ENCODE peak calls at places on chromosomes 16 and 17, in four cellular contexts. X is A549, D is HepG2, K is H1. I is an unnamed sample.

GRCh38 chr17:80774643-80775281 is 216.9 kb upstream of the CHMP6 start:
- DNase-seq in D (no peak), K (no peak), X (no peak), I (no peak)

GRCh38 chr16:69329369-69330285 is 761 bp downstream of the PDF start:
- DNase-seq in K (no peak), D (no peak), X (no peak), I (no peak)

GRCh38 chr17:50311112-50311460 is 34.8 kb upstream of the XYLT2 start:
- DNase-seq in X (no peak), D (no peak), K (no peak), I (no peak)

GRCh38 chr17:42182927-42183734 is 2.1 kb downstream of the HCRT start:
- DNase-seq in D (peak), X (peak), K (no peak), I (peak)

GRCh38 chr16:11379420-11379819 is 34.2 kb downstream of the RMI2 start:
- DNase-seq in K (no peak), D (no peak), X (no peak), I (no peak)

GRCh38 chr17:9541718-9542117 is 33.9 kb downstream of the STX8 start:
- DNase-seq in X (no peak), D (no peak), K (no peak), I (no peak)

GRCh38 chr16:69180011-69180338 is 7.0 kb upstream of the SNTB2 start:
- DNase-seq in D (no peak), K (no peak), X (no peak), I (no peak)

GRCh38 chr16:77191259-77191969 is 424 bp downstream of the MON1B start:
- DNase-seq in D (no peak), K (no peak), X (no peak), I (peak)

GRCh38 chr17:19833914-19834313 is 33.8 kb downstream of the ULK2 start:
- DNase-seq in K (no peak), X (no peak), D (no peak), I (no peak)

GRCh38 chr16:3190949-3191353 is 2.9 kb downstream of the OR1F1 start:
- DNase-seq in D (peak), K (no peak), X (no peak), I (no peak)

GRCh38 chr16:85402910-85403692 is 210.0 kb upstream of the GSE1 start:
- DNase-seq in K (no peak), X (no peak), D (no peak), I (peak)

GRCh38 chr17:58308173-58308984 is 20.2 kb downstream of the TSPOAP1 start:
- DNase-seq in K (no peak), D (peak), X (peak), I (no peak)

GRCh38 chr16:61791465-61791864 is 244.8 kb downstream of the CDH8 start:
- DNase-seq in K (no peak), X (no peak), D (no peak), I (no peak)

GRCh38 chr16:16890964-16891363 is 512.0 kb downstream of the NPIPA7 start:
- DNase-seq in D (no peak), K (no peak), X (no peak), I (peak)

GRCh38 chr16:75075688-75076268 is 40.8 kb downstream of the LDHD start:
- DNase-seq in D (no peak), X (no peak), K (no peak), I (no peak)

GRCh38 chr17:70137451-70138230 is 31.7 kb upstream of the KCNJ2 start:
- DNase-seq in X (peak), D (no peak), K (no peak), I (no peak)

GRCh38 chr17:63555475-63556156 is 5.3 kb downstream of the DCAF7 start:
- DNase-seq in K (no peak), D (no peak), X (no peak), I (no peak)

GRCh38 chr17:17535957-17536356 is 39.8 kb upstream of the RASD1 start:
- DNase-seq in X (peak), K (no peak), D (no peak), I (no peak)

GRCh38 chr17:73639322-73639721 is 4.9 kb downstream of the SDK2 start:
- DNase-seq in D (no peak), X (no peak), K (no peak), I (no peak)

GRCh38 chr17:39730095-39730921 is at the start of gene MIEN1:
- DNase-seq in X (peak), K (peak), D (peak), I (peak)

GRCh38 chr16:70579648-70580630 is 56.3 kb downstream of the SF3B3 start:
- DNase-seq in D (no peak), K (no peak), X (no peak), I (peak)

GRCh38 chr16:77344306-77344705 is 90.5 kb downstream of the ADAMTS18 start:
- DNase-seq in X (no peak), K (no peak), D (no peak), I (no peak)

GRCh38 chr16:15523092-15523541 is 88.7 kb downstream of the BMERB1 start:
- DNase-seq in D (peak), K (no peak), X (no peak), I (no peak)

GRCh38 chr17:36600936-36601302 is 464 bp upstream of the MRM1 start:
- DNase-seq in X (no peak), K (no peak), D (no peak), I (no peak)

GRCh38 chr16:24906199-24906808 is 60.5 kb downstream of the SLC5A11 start:
- DNase-seq in X (no peak), K (no peak), D (peak), I (peak)
- TF ChIP-seq HDAC2 in X (no peak), K (no peak), D (no peak), I (no peak)

GRCh38 chr16:88284626-88285513 is 97.9 kb upstream of the ZNF469 start:
- DNase-seq in K (no peak), X (no peak), D (no peak), I (no peak)
- TF ChIP-seq PHF8 in K (no peak), X (no peak), D (no peak), I (no peak)

GRCh38 chr17:75776399-75777242 is 8.0 kb upstream of the UNK start:
- DNase-seq in D (no peak), K (no peak), X (no peak), I (no peak)
- TF ChIP-seq HDAC2 in D (no peak), K (no peak), X (no peak), I (no peak)

DNA sequence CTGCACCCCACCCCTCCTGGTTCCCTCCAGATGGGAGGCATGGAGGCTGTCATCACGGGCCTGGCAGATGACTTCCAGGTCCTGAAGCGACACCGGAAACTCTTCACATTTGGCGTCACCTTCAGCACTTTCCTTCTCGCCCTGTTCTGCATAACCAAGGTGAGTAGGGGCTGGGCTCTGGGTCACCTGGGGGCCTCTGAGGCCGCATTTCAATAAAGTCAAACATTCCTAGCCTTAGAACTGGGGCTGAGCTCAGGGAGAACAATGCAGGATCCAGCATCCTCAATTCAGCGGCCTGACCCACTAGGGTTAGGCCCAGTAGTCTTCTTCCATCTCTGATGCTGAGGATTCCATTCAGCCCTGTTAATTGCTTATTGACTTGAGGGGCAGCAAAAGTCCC is 42.1 kb downstream of the SLC6A2 start:
- DNase-seq in K (no peak), D (no peak), X (no peak), I (no peak)
- TF ChIP-seq PHF8 in K (no peak), D (no peak), X (no peak), I (no peak)

DNA sequence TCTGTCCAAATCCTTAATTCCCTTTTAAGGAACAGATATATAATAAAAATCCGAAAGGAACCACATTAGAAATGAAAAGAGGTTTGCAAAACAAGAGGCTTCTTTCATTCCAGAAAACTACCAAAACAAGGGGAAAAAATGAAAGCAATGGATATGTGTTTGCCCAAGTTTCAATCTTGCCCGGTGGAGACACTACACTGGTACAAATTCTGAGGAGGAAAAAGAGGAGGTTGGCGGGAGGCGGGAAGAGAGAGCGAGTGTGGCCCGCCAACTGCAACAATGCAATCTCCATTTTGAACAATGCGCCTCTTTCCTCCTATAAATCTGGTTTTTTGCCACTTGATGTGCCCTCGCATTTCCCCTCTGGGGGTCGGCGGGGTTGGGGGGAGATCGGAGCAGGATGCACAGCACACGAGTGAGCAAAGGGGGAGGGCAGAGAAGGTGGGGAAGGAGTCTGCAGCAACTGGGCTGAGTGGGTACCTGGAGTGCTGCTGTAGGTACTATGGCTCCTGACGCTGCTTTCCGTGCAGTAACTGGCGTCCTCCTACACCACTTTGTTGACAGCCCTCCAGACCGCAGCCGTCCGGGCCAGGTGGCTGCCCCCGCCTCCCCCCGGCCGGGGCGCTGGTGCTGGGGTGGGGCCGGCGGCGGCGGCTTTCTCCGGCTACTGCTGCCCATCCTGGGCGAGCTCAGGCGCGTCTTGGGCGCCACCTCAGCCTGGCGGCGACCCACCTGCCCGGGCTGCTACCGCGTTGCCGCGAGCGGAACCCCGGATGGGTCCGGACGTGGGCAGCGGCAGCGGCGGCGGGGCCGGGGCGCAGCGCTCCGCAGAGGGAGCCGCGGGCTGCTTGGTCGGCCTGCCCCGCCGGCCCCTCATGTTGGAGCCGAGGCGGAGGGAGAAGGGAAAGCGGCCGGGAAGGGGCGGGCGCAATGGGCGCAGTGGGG is 93.8 kb upstream of the PLEKHM1 start:
- DNase-seq in D (peak), K (no peak), X (peak), I (peak)
- TF ChIP-seq HDAC2 in D (no peak), K (no peak), X (no peak), I (no peak)

GRCh38 chr17:2124391-2124790 is 69.5 kb downstream of the HIC1 start:
- DNase-seq in X (no peak), K (no peak), D (no peak), I (no peak)

GRCh38 chr17:2122641-2123302 is 67.9 kb downstream of the HIC1 start:
- DNase-seq in X (no peak), K (no peak), D (no peak), I (no peak)

GRCh38 chr17:2120550-2121335 is 65.8 kb downstream of the HIC1 start:
- DNase-seq in D (no peak), X (no peak), K (no peak), I (no peak)

GRCh38 chr17:2125013-2125535 is 70.2 kb downstream of the HIC1 start:
- DNase-seq in X (no peak), D (no peak), K (no peak), I (no peak)

DNA sequence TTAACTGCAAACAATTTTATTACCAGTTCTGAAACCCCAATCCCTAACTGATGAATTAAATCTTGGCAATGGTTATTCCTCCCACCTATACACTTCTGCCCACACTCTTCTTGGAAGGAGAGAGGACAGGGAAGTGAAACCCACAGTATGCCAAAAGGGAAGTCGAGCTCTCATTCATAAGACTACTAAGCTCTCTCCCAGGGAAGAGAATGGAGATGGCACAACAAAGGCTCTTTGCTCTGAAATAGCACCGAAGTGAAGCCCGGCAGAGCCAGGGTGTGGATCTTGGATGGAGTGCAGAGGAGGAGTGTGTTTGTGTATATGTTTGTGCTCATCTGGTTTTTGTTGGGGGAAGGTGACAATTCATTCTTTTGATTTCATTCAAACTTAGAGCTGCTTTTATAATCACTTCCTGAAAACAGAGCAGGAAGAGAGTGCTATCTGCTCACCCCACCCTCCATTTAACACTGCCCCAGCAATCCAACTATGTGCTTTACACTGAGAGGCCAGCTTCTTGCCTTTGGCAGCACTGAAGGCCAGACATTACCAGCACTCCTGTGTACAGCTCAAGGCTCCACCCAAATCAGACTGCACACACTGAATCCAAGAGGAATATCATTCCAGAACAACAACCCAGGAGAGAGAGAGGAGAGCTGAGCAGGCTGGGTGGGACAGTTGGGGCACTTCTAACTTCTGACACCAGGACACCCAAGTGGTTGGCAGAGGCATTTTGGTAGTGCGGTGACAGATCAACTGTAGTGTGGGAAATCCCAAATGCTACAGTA is 68.8 kb downstream of the HIC1 start:
- DNase-seq in D (no peak), K (no peak), X (no peak), I (no peak)
- TF ChIP-seq PHF8 in D (no peak), K (no peak), X (no peak), I (no peak)

GRCh38 chr17:8482546-8482945 is 46.9 kb downstream of the NDEL1 start:
- DNase-seq in X (no peak), K (no peak), D (no peak), I (no peak)
- TF ChIP-seq HDAC2 in X (no peak), K (no peak), D (no peak), I (no peak)